ENCODE peak calls at places on chromosome 7, in eight cellular contexts. I is left lung; T is neural progenitor cell; K is cardiac muscle cell; W is HepG2; R is CD8-positive, alpha-beta T cell; N is GM12878; C is HCT116. G is an unnamed sample. For H3K36me3 and H3K4me1, the result is how much of the 10 kb centered on the place peaks cover.

GRCh38 chr7:52956379-52956915 is 79.0 kb upstream of the POM121L12 start:
- DNase-seq in I (no peak), T (no peak), R (no peak), W (no peak), C (no peak), K (no peak), N (no peak), G (peak)

GRCh38 chr7:108486291-108486966 is 30.2 kb upstream of the NRCAM start:
- DNase-seq in R (no peak), I (no peak), C (no peak), T (no peak), N (no peak), K (no peak), W (no peak), G (no peak)

GRCh38 chr7:50832744-50833143 is 50.0 kb upstream of the GRB10 start:
- DNase-seq in K (no peak), I (no peak), W (no peak), T (no peak), R (no peak), C (no peak), N (no peak), G (no peak)

GRCh38 chr7:101502466-101503098 is 126.5 kb downstream of the MYL10 start:
- DNase-seq in R (no peak), T (no peak), N (no peak), K (no peak), C (no peak), I (no peak), W (no peak), G (no peak)

GRCh38 chr7:33849004-33849403 is 56.3 kb upstream of the BMPER start:
- DNase-seq in W (no peak), N (no peak), I (no peak), K (no peak), T (no peak), C (no peak), R (no peak), G (no peak)

GRCh38 chr7:93651603-93652159 is 77.2 kb upstream of the CALCR start:
- DNase-seq in I (no peak), K (no peak), R (no peak), N (no peak), T (no peak), W (no peak), C (no peak), G (no peak)

GRCh38 chr7:159209429-159209828 is 64.8 kb upstream of the VIPR2 start:
- DNase-seq in R (no peak), I (no peak), W (no peak), N (no peak), C (no peak), T (no peak), K (no peak), G (no peak)

GRCh38 chr7:35802649-35803048 is 1.8 kb downstream of the SEPTIN7 start:
- DNase-seq in C (no peak), W (peak), T (peak), K (peak), R (no peak), N (no peak), I (no peak), G (no peak)

GRCh38 chr7:27788438-27788837 is 48.5 kb downstream of the TAX1BP1 start:
- DNase-seq in T (no peak), N (no peak), C (no peak), R (no peak), I (no peak), K (no peak), W (no peak), G (no peak)

GRCh38 chr7:37932993-37933392 is 12.6 kb downstream of the EPDR1 start:
- DNase-seq in K (no peak), N (no peak), R (no peak), I (no peak), W (no peak), T (no peak), C (no peak), G (no peak)

GRCh38 chr7:47444376-47445098 is 137.4 kb downstream of the TNS3 start:
- DNase-seq in R (no peak), I (no peak), C (no peak), W (peak), N (no peak), K (peak), T (no peak), G (no peak)

GRCh38 chr7:26200113-26200443 is 468 bp downstream of the HNRNPA2B1 start:
- DNase-seq in K (peak), C (no peak), I (peak), N (no peak), R (peak), T (peak), W (no peak), G (peak)

GRCh38 chr7:98733036-98733435 is 116.0 kb downstream of the NPTX2 start:
- DNase-seq in W (peak), I (no peak), C (peak), N (peak), K (no peak), R (no peak), T (peak), G (peak)

GRCh38 chr7:39621261-39621660 is 2.1 kb upstream of the RALA start:
- DNase-seq in I (no peak), T (no peak), R (no peak), K (no peak), N (no peak), W (no peak), C (no peak), G (no peak)

GRCh38 chr7:149261829-149262617 is at the start of gene ZNF783:
- DNase-seq in C (peak), N (peak), R (peak), T (peak), K (peak), I (peak), W (peak), G (peak)

GRCh38 chr7:44112997-44113763 is 9.0 kb downstream of the AEBP1 start:
- DNase-seq in K (no peak), N (no peak), I (no peak), C (no peak), R (no peak), W (no peak), T (no peak), G (no peak)

GRCh38 chr7:105178928-105179541 is 165.0 kb downstream of the KMT2E start:
- DNase-seq in T (no peak), I (no peak), N (no peak), W (peak), R (no peak), K (no peak), C (no peak), G (no peak)

GRCh38 chr7:142602756-142603155 is 146.5 kb upstream of the PRSS1 start:
- DNase-seq in R (no peak), C (no peak), T (no peak), K (no peak), I (no peak), W (no peak), N (no peak), G (no peak)

GRCh38 chr7:27196287-27196739 is 3.6 kb downstream of the HOXA13 start:
- DNase-seq in R (peak), I (peak), T (peak), W (peak), N (peak), K (peak), C (no peak), G (peak)

GRCh38 chr7:2041496-2042367 is 191.0 kb downstream of the MAD1L1 start:
- DNase-seq in N (no peak), C (no peak), T (no peak), R (no peak), K (no peak), I (peak), W (no peak), G (peak)

GRCh38 chr7:2944729-2945128 is 98.9 kb downstream of the CARD11 start:
- DNase-seq in W (no peak), T (no peak), N (no peak), C (no peak), K (no peak), I (peak), R (no peak), G (no peak)

GRCh38 chr7:45646996-45647411 is 72.8 kb downstream of the ADCY1 start:
- DNase-seq in T (no peak), I (no peak), C (no peak), N (no peak), W (no peak), R (no peak), K (peak), G (no peak)

GRCh38 chr7:50660830-50661175 is 95.6 kb upstream of the DDC start:
- DNase-seq in C (no peak), I (no peak), W (no peak), R (no peak), N (no peak), T (no peak), K (no peak), G (no peak)

GRCh38 chr7:117402109-117402508 is 25.2 kb downstream of the ASZ1 start:
- DNase-seq in N (no peak), W (no peak), C (no peak), T (peak), I (no peak), K (no peak), R (no peak), G (no peak)

GRCh38 chr7:104366390-104366789 is 38.0 kb downstream of the LHFPL3 start:
- DNase-seq in N (no peak), R (no peak), I (no peak), C (no peak), K (no peak), W (no peak), T (no peak), G (no peak)

GRCh38 chr7:84191842-84192241 is 2.7 kb downstream of the SEMA3A start:
- DNase-seq in T (no peak), I (no peak), N (no peak), K (no peak), W (no peak), R (no peak), C (no peak), G (no peak)
- H3K36me3 ChIP-seq in T (under half), I (under half), N (under half), K (under half), W (under half), R (under half), C (under half), G (under half)

GRCh38 chr7:139699640-139700504 is 77.9 kb downstream of the HIPK2 start:
- DNase-seq in K (no peak), C (no peak), T (peak), W (no peak), I (no peak), R (no peak), N (no peak), G (no peak)
- H3K4me1 ChIP-seq in K (under half), C (under half), T (under half), W (under half), I (under half), R (under half), N (half or more), G (under half)

GRCh38 chr7:154914580-154915380 is 88.1 kb downstream of the PAXIP1 start:
- DNase-seq in K (no peak), W (no peak), T (no peak), N (no peak), R (no peak), I (no peak), C (no peak), G (no peak)
- TF ChIP-seq CTCF in K (no peak), W (no peak), T (peak), N (no peak), R (no peak), I (no peak), C (no peak), G (no peak)

GRCh38 chr7:97026705-97027426 is 2.2 kb upstream of the DLX5 start:
- DNase-seq in N (no peak), C (no peak), K (no peak), I (no peak), R (no peak), T (peak), W (no peak), G (no peak)
- H3K36me3 ChIP-seq in N (under half), C (under half), K (under half), I (under half), R (under half), T (under half), W (under half), G (under half)

GRCh38 chr7:66114743-66115727 is at the start of gene CRCP:
- DNase-seq in R (peak), K (peak), C (no peak), T (peak), N (peak), W (peak), I (peak), G (peak)
- H3K4me1 ChIP-seq in R (under half), K (under half), C (under half), T (under half), N (under half), W (half or more), I (half or more), G (under half)

GRCh38 chr7:21981524-21981923 is 35.8 kb upstream of the CDCA7L start:
- DNase-seq in K (no peak), T (no peak), W (no peak), R (no peak), I (no peak), C (no peak), N (no peak), G (no peak)

GRCh38 chr7:21986101-21986500 is 40.4 kb upstream of the CDCA7L start:
- DNase-seq in C (no peak), T (no peak), K (no peak), I (no peak), W (no peak), N (no peak), R (no peak), G (no peak)

GRCh38 chr7:21980921-21981320 is 35.2 kb upstream of the CDCA7L start:
- DNase-seq in T (no peak), R (no peak), W (no peak), C (no peak), I (no peak), N (no peak), K (no peak), G (no peak)

DNA sequence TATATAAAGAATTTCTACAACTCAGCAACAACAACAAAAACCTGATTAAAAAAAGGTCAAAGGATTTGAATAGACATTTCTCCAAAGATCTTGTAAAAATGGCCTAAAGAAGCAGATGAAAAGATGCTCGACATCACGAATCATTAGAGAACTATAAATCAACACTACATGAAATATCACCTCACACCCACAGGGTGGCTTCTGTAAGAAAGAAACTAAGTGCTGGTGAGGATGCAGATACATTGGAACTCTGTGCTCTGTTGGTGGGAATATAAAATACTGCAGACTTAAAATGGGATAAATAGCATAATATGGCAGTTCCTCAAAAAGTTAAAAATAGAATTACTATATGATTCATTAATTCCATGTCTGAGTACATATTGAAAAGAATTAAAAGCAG is 38.3 kb upstream of the CDCA7L start:
- DNase-seq in I (no peak), K (no peak), T (no peak), R (no peak), W (no peak), C (no peak), N (no peak), G (no peak)
- TF ChIP-seq CTCF in I (no peak), K (no peak), T (no peak), R (no peak), W (no peak), C (no peak), N (no peak), G (no peak)

GRCh38 chr7:55148571-55148970 is 129.8 kb downstream of the EGFR start:
- DNase-seq in W (no peak), R (no peak), C (no peak), K (no peak), T (no peak), I (no peak), N (no peak), G (no peak)
- H3K36me3 ChIP-seq in W (under half), R (under half), C (under half), K (under half), T (under half), I (half or more), N (under half), G (under half)

DNA sequence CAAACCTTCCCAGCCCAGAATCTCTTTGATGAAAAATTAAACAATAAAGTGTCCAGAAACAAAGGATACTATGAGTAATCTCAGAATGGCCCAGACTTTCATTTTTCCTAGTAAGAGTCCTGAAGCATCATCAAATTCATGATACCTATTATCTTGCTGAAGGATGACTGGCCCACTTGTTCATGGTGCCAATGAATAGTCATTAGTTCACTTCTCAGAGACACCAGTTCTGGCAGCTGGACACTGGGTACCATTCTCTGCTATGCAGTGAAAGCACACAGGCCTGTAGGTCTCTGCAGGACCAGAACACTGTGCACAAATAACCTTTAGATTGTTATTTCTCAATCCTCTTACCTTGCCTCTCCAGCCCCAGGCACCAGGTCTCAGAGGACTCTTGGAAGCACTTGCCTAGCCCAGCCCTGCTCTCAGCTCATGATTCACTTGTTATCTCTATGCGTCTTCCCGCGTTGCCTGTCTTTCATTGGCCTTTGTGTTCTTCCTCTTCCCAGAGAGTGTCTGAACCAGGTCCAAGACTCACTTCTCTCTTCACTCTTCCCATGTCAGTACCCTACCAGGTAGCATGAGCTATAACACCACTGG is 98.1 kb upstream of the AGBL3 start:
- DNase-seq in W (no peak), N (no peak), C (no peak), R (no peak), K (no peak), I (peak), T (no peak), G (no peak)
- H3K4me1 ChIP-seq in W (under half), N (under half), C (under half), R (under half), K (under half), I (under half), T (under half), G (half or more)

DNA sequence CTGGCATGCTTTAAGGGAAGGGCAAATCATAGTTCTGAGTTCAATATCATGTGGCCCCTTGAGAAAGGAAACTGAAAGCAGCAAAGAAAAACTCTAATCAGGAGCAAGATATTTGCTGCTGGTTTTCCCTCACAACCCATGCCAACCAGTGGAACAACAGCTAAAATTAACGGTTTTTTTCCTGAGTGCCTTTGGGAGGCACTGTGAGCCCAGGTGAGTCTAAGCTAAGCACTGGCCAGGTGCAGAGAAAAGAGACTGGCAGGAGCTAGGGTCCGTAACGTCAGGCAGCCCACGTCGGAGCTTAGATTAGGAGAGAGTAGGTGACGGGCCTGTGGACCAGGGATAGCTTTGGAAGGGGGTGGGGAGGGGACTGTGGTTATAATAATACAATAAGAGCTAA is 97.7 kb upstream of the PALS2 start:
- DNase-seq in T (no peak), N (no peak), W (no peak), K (no peak), C (no peak), R (no peak), I (no peak), G (no peak)
- TF ChIP-seq CTCF in T (no peak), N (no peak), W (peak), K (no peak), C (no peak), R (no peak), I (no peak), G (no peak)

G was measured in Caco-2.